ENCODE peak calls at places on chromosome 18, in five cellular contexts. V is GM03348, E is T follicular helper cell, P is sciatic nerve, B is NCI-H1092. R is an unnamed sample.

GRCh38 chr18:36187138-36187825 is at the start of gene MOCOS:
- DNase-seq in P (peak), E (peak), V (peak), B (peak), R (peak)

GRCh38 chr18:58654896-58655614 is 16.2 kb upstream of the MALT1 start:
- DNase-seq in B (no peak), P (no peak), E (no peak), V (no peak), R (no peak)

GRCh38 chr18:36464126-36464651 is 166.7 kb downstream of the FHOD3 start:
- DNase-seq in E (no peak), V (no peak), B (no peak), P (no peak), R (no peak)

GRCh38 chr18:39297225-39297624 is 1731.6 kb upstream of the CELF4 start:
- DNase-seq in V (no peak), E (no peak), B (no peak), P (no peak), R (no peak)

GRCh38 chr18:35408843-35409261 is 31.7 kb upstream of the ZNF396 start:
- DNase-seq in V (no peak), B (no peak), P (no peak), E (no peak), R (no peak)

GRCh38 chr18:71899707-71900483 is 644.2 kb downstream of the CBLN2 start:
- DNase-seq in E (no peak), P (no peak), V (no peak), B (peak), R (no peak)

GRCh38 chr18:59628995-59629394 is 68.2 kb downstream of the CCBE1 start:
- DNase-seq in V (no peak), B (no peak), E (no peak), P (no peak), R (no peak)

GRCh38 chr18:48356151-48356745 is 52.9 kb downstream of the ZBTB7C start:
- DNase-seq in V (no peak), B (no peak), P (no peak), E (no peak), R (no peak)

GRCh38 chr18:46566111-46566510 is 90.9 kb downstream of the LOXHD1 start:
- DNase-seq in V (no peak), P (no peak), B (no peak), E (no peak), R (no peak)

GRCh38 chr18:63897072-63897471 is 9.6 kb downstream of the SERPINB2 start:
- DNase-seq in V (peak), B (no peak), E (no peak), P (no peak), R (no peak)

R was measured in activated effector memory CD4-positive, alpha-beta T cell treated with anti-CD3 and anti-CD28 coated beads, Interleukin-2, amount 50 U/mL, for 16 hours.